ENCODE peak calls at places on chromosomes 7 and 10, in six cellular contexts. K, O, A, E, H and Z are unnamed samples. For H3K9me3, the result is how much of the 10 kb centered on the place peaks cover.

GRCh38 chr10:103622286-103622685 is 128.8 kb downstream of the NEURL1 start:
- DNase-seq in H (no peak), E (no peak), K (no peak), O (no peak), A (no peak), Z (no peak)

GRCh38 chr7:94888542-94888941 is 18.9 kb upstream of the PPP1R9A start:
- DNase-seq in O (no peak), H (peak), A (peak), K (no peak), E (peak), Z (no peak)

GRCh38 chr7:50660830-50661175 is 95.6 kb upstream of the DDC start:
- DNase-seq in O (no peak), E (no peak), H (no peak), A (no peak), K (no peak), Z (no peak)

GRCh38 chr10:87660484-87661133 is 931 bp downstream of the PAPSS2 start:
- DNase-seq in A (no peak), H (no peak), K (no peak), E (peak), O (peak), Z (peak)

GRCh38 chr10:101609481-101609880 is 21.4 kb downstream of the DPCD start:
- DNase-seq in K (no peak), A (no peak), H (no peak), O (no peak), E (no peak), Z (no peak)

GRCh38 chr10:15313844-15314243 is 57.2 kb downstream of the FAM171A1 start:
- DNase-seq in A (no peak), E (peak), K (no peak), O (no peak), H (no peak), Z (no peak)

GRCh38 chr10:97782455-97783228 is 10.8 kb upstream of the SFRP5 start:
- DNase-seq in K (no peak), E (no peak), O (no peak), A (no peak), H (no peak), Z (no peak)

GRCh38 chr7:103447073-103447960 is 1.3 kb upstream of the SLC26A5 start:
- DNase-seq in A (peak), E (peak), K (peak), O (peak), H (peak), Z (peak)

GRCh38 chr10:6269953-6270867 is 67.5 kb downstream of the PFKFB3 start:
- DNase-seq in A (no peak), E (no peak), O (peak), K (no peak), H (no peak), Z (no peak)

GRCh38 chr10:22682237-22683192 is 31.9 kb downstream of the PIP4K2A start:
- DNase-seq in O (peak), A (peak), H (peak), K (no peak), E (no peak), Z (peak)

GRCh38 chr7:1361016-1361755 is 98.1 kb downstream of the MICALL2 start:
- DNase-seq in A (no peak), E (no peak), H (no peak), O (no peak), K (no peak), Z (no peak)

GRCh38 chr7:106179256-106179655 is 67.1 kb upstream of the SYPL1 start:
- DNase-seq in O (no peak), K (no peak), H (no peak), A (no peak), E (no peak), Z (no peak)

GRCh38 chr7:129401228-129401967 is 32.8 kb upstream of the STRIP2 start:
- DNase-seq in H (no peak), O (peak), A (peak), K (no peak), E (peak), Z (peak)

GRCh38 chr10:114908896-114909295 is 29.1 kb upstream of the TRUB1 start:
- DNase-seq in A (peak), E (no peak), H (no peak), K (no peak), O (no peak), Z (peak)

GRCh38 chr7:4715385-4715770 is 33.3 kb downstream of the FOXK1 start:
- DNase-seq in A (no peak), K (no peak), E (no peak), O (no peak), H (no peak), Z (peak)

GRCh38 chr10:14586901-14587300 is 187.8 kb downstream of the FAM107B start:
- DNase-seq in A (no peak), O (no peak), E (peak), H (no peak), K (no peak), Z (no peak)

GRCh38 chr10:124106241-124106905 is 13.0 kb upstream of the CHST15 start:
- DNase-seq in K (no peak), A (peak), E (peak), O (peak), H (peak), Z (peak)

GRCh38 chr7:16816820-16817219 is 12.0 kb upstream of the AGR2 start:
- DNase-seq in E (no peak), H (no peak), O (no peak), A (no peak), K (no peak), Z (no peak)

GRCh38 chr10:71342850-71343773 is 24.1 kb downstream of the SLC29A3 start:
- DNase-seq in O (no peak), H (no peak), A (peak), E (peak), K (no peak), Z (peak)

GRCh38 chr10:56605043-56605442 is 244.0 kb upstream of the ZWINT start:
- DNase-seq in K (peak), A (no peak), O (no peak), E (peak), H (no peak), Z (no peak)

GRCh38 chr7:337567-337951 is 47.6 kb downstream of the FOXL3 start:
- DNase-seq in E (no peak), O (no peak), H (no peak), A (no peak), K (no peak), Z (no peak)

GRCh38 chr10:19488592-19489280 is 327.5 kb upstream of the PLXDC2 start:
- DNase-seq in K (peak), O (no peak), H (no peak), E (peak), A (no peak), Z (peak)

GRCh38 chr7:44141221-44141850 is at the start of gene MYL7:
- DNase-seq in O (no peak), A (no peak), H (no peak), K (no peak), E (no peak), Z (no peak)

GRCh38 chr10:69045441-69046300 is 42.2 kb upstream of the SRGN start:
- DNase-seq in K (no peak), E (no peak), O (peak), H (no peak), A (peak), Z (peak)

GRCh38 chr10:3948843-3949242 is 163.8 kb upstream of the KLF6 start:
- DNase-seq in O (no peak), A (peak), K (no peak), H (no peak), E (no peak), Z (no peak)

GRCh38 chr10:68987611-68988010 is 992 bp upstream of the KIFBP start:
- DNase-seq in H (no peak), E (no peak), K (no peak), A (peak), O (no peak), Z (no peak)

GRCh38 chr7:30992414-30992813 is 28.7 kb downstream of the GHRHR start:
- DNase-seq in H (no peak), O (no peak), E (no peak), A (no peak), K (no peak), Z (no peak)

GRCh38 chr7:1922071-1922869 is 252.2 kb downstream of the ELFN1 start:
- DNase-seq in E (no peak), A (peak), K (no peak), O (no peak), H (no peak), Z (peak)

GRCh38 chr7:90594791-90595317 is 1.3 kb upstream of the CDK14 start:
- DNase-seq in O (no peak), A (peak), E (peak), H (no peak), K (peak), Z (peak)

GRCh38 chr7:135490783-135491182 is 19.1 kb downstream of the CNOT4 start:
- DNase-seq in K (no peak), O (no peak), H (no peak), E (peak), A (peak), Z (peak)

GRCh38 chr7:44322631-44323363 is 2.6 kb downstream of the CAMK2B start:
- DNase-seq in A (no peak), H (no peak), E (no peak), K (no peak), O (no peak), Z (no peak)

GRCh38 chr10:86684305-86684704 is 16.0 kb downstream of the LDB3 start:
- DNase-seq in H (no peak), O (no peak), E (peak), A (peak), K (peak), Z (peak)

GRCh38 chr10:114337510-114338462 is 66.5 kb downstream of the AFAP1L2 start:
- DNase-seq in E (no peak), O (no peak), A (no peak), K (peak), H (no peak), Z (no peak)

GRCh38 chr7:152608208-152608607 is 67.7 kb downstream of the XRCC2 start:
- DNase-seq in K (no peak), H (no peak), E (no peak), O (no peak), A (no peak), Z (no peak)

GRCh38 chr10:29104661-29105369 is 184.1 kb upstream of the LYZL1 start:
- DNase-seq in H (no peak), A (peak), K (no peak), O (no peak), E (no peak), Z (no peak)

GRCh38 chr10:29106287-29106686 is 182.6 kb upstream of the LYZL1 start:
- DNase-seq in O (no peak), K (no peak), A (peak), H (no peak), E (no peak), Z (no peak)

GRCh38 chr10:29102636-29103035 is 186.2 kb upstream of the LYZL1 start:
- DNase-seq in K (no peak), O (no peak), H (no peak), E (no peak), A (peak), Z (no peak)

GRCh38 chr10:29107866-29108498 is 180.9 kb upstream of the LYZL1 start:
- DNase-seq in K (no peak), A (peak), O (no peak), H (no peak), E (no peak), Z (no peak)

DNA sequence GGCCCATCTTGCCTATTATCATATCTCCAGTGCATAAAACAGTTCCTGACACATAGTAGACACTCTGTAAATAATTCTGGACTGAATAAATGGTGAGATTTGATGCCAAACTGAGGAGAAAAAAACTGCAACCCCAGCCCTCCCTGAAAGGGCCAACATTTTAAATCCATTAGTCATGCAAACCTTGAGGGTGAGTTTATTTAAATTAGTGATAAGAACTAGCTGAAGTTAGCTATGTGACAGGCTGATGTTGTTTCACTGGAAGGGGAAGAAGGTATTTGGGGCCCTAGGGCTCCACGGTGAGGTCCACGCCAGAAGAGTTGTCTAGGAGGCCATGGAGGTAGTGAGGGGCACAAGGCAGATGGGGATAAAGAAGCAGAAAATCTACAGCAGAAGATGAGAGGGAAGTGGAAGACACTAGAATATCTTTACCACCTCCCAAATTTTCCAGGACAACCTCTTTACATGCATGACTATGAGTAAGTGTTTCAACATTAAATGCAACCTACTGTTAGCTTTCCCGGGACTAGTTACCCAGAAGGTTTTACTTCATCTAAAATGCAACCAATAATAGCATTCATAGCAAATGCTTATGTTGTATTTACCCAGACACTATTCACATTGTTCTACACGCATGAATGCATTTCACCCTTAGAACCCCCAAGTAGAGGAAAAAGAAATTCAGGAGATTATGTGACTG is 183.2 kb upstream of the LYZL1 start:
- DNase-seq in E (peak), A (peak), H (no peak), K (no peak), O (no peak), Z (peak)
- TF ChIP-seq EZH2phosphoT487 in E (no peak), A (no peak), H (no peak), K (no peak), O (no peak), Z (no peak)

GRCh38 chr7:130735273-130735716 is 1.3 kb upstream of the KLF14 start:
- DNase-seq in E (no peak), O (no peak), K (no peak), H (no peak), A (no peak), Z (no peak)

GRCh38 chr7:130732980-130733865 is 784 bp downstream of the KLF14 start:
- DNase-seq in H (peak), A (no peak), O (peak), K (peak), E (peak), Z (peak)

GRCh38 chr7:130736298-130736900 is 2.4 kb upstream of the KLF14 start:
- DNase-seq in H (no peak), O (no peak), A (no peak), K (no peak), E (no peak), Z (no peak)

GRCh38 chr7:130733866-130734524 is at the start of gene KLF14:
- DNase-seq in K (peak), O (peak), A (no peak), E (peak), H (peak), Z (peak)

GRCh38 chr7:130734525-130735272 is 692 bp upstream of the KLF14 start:
- DNase-seq in E (no peak), H (no peak), A (no peak), O (peak), K (no peak), Z (no peak)
- TF ChIP-seq EZH2 in E (peak), H (no peak), A (no peak), O (no peak), K (peak), Z (peak)

DNA sequence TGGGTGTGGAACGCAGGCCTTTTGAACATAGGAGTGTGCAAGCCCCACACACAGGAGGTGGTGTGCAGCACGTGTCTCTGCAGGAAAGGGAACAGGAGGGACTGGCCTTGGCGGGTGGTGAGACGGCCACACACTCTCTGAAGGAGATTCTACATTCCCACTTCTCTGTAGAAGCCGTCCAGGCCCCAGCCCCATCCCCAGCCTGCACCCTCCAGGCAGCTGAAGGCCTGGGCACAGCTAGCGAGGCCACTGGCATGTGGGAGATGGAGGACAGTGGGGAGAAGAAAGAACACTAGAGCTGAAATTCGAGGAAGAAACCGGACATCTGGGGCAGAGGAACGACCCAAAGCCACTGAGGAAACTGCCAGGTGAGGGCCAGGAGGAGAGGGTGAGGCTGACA is 507.3 kb downstream of the DNAJB6 start:
- DNase-seq in H (no peak), A (no peak), K (no peak), E (no peak), O (no peak), Z (no peak)
- H3K9me3 ChIP-seq in H (under half), A (under half), K (under half), E (under half), O (under half), Z (under half)

GRCh38 chr7:155192961-155193640 is 104.6 kb upstream of the INSIG1 start:
- DNase-seq in H (no peak), K (no peak), A (no peak), E (no peak), O (no peak), Z (no peak)
- TF ChIP-seq EZH2phosphoT487 in H (no peak), K (no peak), A (no peak), E (no peak), O (no peak), Z (no peak)

DNA sequence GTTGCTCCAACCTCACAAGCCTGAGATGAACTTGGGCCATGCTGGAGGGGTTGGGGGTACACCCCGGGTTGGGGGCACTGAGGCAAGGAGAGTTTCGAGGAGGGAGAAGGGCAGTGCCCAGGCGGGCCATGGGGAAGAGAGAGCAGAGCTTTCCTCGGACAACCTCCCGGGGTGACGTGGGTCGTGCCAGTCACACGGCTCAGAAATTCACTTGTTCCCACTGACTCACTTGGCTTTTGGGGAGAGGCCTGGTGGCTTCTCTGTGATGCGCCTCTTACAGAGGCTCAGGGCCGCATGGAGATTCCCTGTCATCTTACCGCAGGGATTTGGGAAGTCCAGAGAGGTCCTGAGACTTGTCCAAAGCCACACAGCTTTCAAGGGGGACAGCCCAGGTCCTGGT is 2.9 kb downstream of the LAT2 start:
- DNase-seq in O (no peak), H (no peak), E (no peak), K (no peak), A (no peak), Z (no peak)
- TF ChIP-seq EZH2 in O (no peak), H (no peak), E (no peak), K (no peak), A (no peak), Z (no peak)

DNA sequence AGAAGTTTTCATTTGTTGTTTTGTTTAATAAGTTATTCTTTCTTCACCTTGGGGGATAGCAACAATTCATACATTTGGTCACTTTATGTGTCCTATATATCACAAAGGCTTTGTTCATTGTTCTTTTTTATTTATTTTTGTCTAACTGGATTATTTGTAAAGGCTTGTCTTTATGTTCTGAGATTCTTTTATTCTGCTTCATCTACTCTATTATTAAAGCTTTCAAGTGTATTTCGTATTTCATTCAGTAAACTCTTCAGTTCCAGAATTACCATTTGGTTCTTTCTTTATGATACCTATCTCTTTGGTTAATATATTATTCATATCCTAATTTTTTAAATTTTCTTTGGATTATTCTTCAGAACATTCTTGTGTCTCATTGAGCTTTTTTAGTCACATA is 942.9 kb downstream of the ANKRD7 start:
- DNase-seq in H (no peak), K (no peak), E (no peak), O (no peak), A (no peak), Z (no peak)
- H3K9me3 ChIP-seq in H (under half), K (under half), E (under half), O (under half), A (under half), Z (under half)

DNA sequence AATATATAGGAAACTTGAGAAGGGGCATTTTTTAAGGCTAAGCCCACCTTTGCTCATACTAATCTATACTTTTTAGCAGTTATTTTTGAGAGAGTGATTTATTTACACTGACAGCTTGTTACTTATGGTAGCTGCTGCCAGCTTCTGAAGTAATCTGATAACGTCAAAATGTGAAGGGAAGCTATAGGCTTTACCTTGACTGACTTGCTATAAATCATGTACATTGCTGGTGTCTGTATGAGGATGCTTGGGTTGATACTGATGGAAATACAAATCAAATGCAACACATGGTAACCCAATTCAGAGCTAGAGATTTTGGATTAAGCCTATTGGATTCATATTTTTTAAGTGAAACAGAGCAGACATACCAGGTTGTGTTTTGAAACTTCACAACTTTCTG is 299.4 kb downstream of the LRMDA start:
- DNase-seq in E (no peak), K (no peak), H (no peak), O (no peak), A (no peak), Z (no peak)
- TF ChIP-seq EZH2phosphoT487 in E (no peak), K (no peak), H (no peak), O (no peak), A (no peak), Z (no peak)

GRCh38 chr7:6530626-6531491 is 20.4 kb downstream of the GRID2IP start:
- DNase-seq in E (no peak), K (peak), H (no peak), O (peak), A (no peak), Z (no peak)
- TF ChIP-seq EZH2 in E (no peak), K (peak), H (no peak), O (no peak), A (no peak), Z (no peak)

GRCh38 chr10:99598781-99599481 is 21.3 kb downstream of the SLC25A28 start:
- DNase-seq in K (no peak), E (no peak), H (no peak), A (peak), O (no peak), Z (peak)

GRCh38 chr10:99598011-99598410 is 22.2 kb downstream of the SLC25A28 start:
- DNase-seq in O (no peak), E (no peak), H (no peak), K (no peak), A (no peak), Z (no peak)

GRCh38 chr10:99595770-99596465 is 24.3 kb downstream of the SLC25A28 start:
- DNase-seq in H (no peak), E (peak), K (peak), A (no peak), O (no peak), Z (peak)

GRCh38 chr10:99593312-99593711 is 26.9 kb downstream of the SLC25A28 start:
- DNase-seq in O (no peak), H (no peak), A (no peak), E (peak), K (no peak), Z (no peak)

GRCh38 chr10:99595236-99595635 is 25.0 kb downstream of the SLC25A28 start:
- DNase-seq in O (no peak), K (no peak), H (no peak), E (no peak), A (no peak), Z (no peak)
- H3K9me3 ChIP-seq in O (under half), K (under half), H (under half), E (under half), A (under half), Z (under half)